ENCODE peak calls at places on chromosome 16, in six cellular contexts. S is IMR-90; V is non-pigmented ciliary epithelial cell; U is activated CD4-positive, CD25-positive, alpha-beta regulatory T cell; B is stimulated activated naive CD4-positive, alpha-beta T cell; R is NCI-H1417. N is an unnamed sample.

GRCh38 chr16:50371936-50372595 is 3.3 kb upstream of the BRD7 start:
- DNase-seq in S (no peak), V (no peak), U (no peak), B (no peak), R (no peak), N (no peak)

GRCh38 chr16:86396318-86396882 is 113.9 kb upstream of the FOXF1 start:
- DNase-seq in S (peak), V (peak), U (no peak), B (no peak), R (no peak), N (no peak)

GRCh38 chr16:8887952-8888560 is 5.9 kb downstream of the LITAFD start:
- DNase-seq in S (peak), V (no peak), U (no peak), B (no peak), R (no peak), N (no peak)

GRCh38 chr16:30602595-30603277 is 7.5 kb downstream of the ZNF689 start:
- DNase-seq in S (peak), V (no peak), U (no peak), B (no peak), R (no peak), N (no peak)

GRCh38 chr16:8751481-8752311 is 45.7 kb downstream of the TMEM186 start:
- DNase-seq in S (peak), V (peak), U (no peak), B (no peak), R (no peak), N (no peak)

GRCh38 chr16:76278086-76278485 is 885 bp downstream of the CNTNAP4 start:
- DNase-seq in S (no peak), V (no peak), U (no peak), B (no peak), R (no peak), N (no peak)

GRCh38 chr16:22232277-22233049 is 26.4 kb downstream of the EEF2K start:
- DNase-seq in S (peak), V (no peak), U (no peak), B (no peak), R (no peak), N (no peak)

GRCh38 chr16:82694239-82694874 is 67.6 kb downstream of the CDH13 start:
- DNase-seq in S (peak), V (peak), U (no peak), B (no peak), R (no peak), N (no peak)

GRCh38 chr16:83393196-83393981 is 414.4 kb upstream of the HSBP1 start:
- DNase-seq in S (peak), V (no peak), U (no peak), B (no peak), R (no peak), N (no peak)

GRCh38 chr16:50580180-50580771 is 32.1 kb downstream of the NKD1 start:
- DNase-seq in S (no peak), V (no peak), U (no peak), B (no peak), R (no peak), N (no peak)

GRCh38 chr16:88066234-88066633 is 115.0 kb downstream of the BANP start:
- DNase-seq in S (no peak), V (no peak), U (no peak), B (no peak), R (no peak), N (no peak)

GRCh38 chr16:29775742-29776408 is 2.2 kb upstream of the ZG16 start:
- DNase-seq in S (peak), V (no peak), U (no peak), B (no peak), R (no peak), N (no peak)

GRCh38 chr16:57606847-57607501 is 21.5 kb upstream of the ADGRG1 start:
- DNase-seq in S (no peak), V (no peak), U (no peak), B (no peak), R (peak), N (no peak)

GRCh38 chr16:11977206-11978041 is 890 bp downstream of the SNX29 start:
- DNase-seq in S (peak), V (no peak), U (no peak), B (no peak), R (no peak), N (no peak)

GRCh38 chr16:1749152-1750117 is 21.9 kb downstream of the NME3 start:
- DNase-seq in S (peak), V (no peak), U (no peak), B (no peak), R (no peak), N (no peak)